ENCODE peak calls at places on chromosomes 11 and 22, in eight cellular contexts. One of them, this sample, is unnamed.

GRCh38 chr11:66637557-66638176 is 836 bp upstream of the RBM4 start:
- DNase-seq in amniotic epithelial cell: no peak
- DNase-seq in stromal cell of bone marrow: no peak
- DNase-seq in AG09319: no peak
- DNase-seq in H4: no peak
- DNase-seq in NCI-H446 treated with DMSO at 0.1 percent for 48 hours: no peak
- DNase-seq in nephron progenitor cell: no peak
- DNase-seq in cardiac fibroblast: no peak
- DNase-seq in this sample: no peak

GRCh38 chr11:33574366-33574765 is 126.3 kb downstream of the C11orf91 start:
- DNase-seq in nephron progenitor cell: no peak
- DNase-seq in stromal cell of bone marrow: no peak
- DNase-seq in amniotic epithelial cell: no peak
- DNase-seq in cardiac fibroblast: no peak
- DNase-seq in NCI-H446 treated with DMSO at 0.1 percent for 48 hours: no peak
- DNase-seq in H4: no peak
- DNase-seq in AG09319: no peak
- DNase-seq in this sample: no peak

GRCh38 chr11:73193251-73194033 is 24.6 kb upstream of the P2RY2 start:
- DNase-seq in nephron progenitor cell: no peak
- DNase-seq in cardiac fibroblast: no peak
- DNase-seq in H4: no peak
- DNase-seq in amniotic epithelial cell: no peak
- DNase-seq in AG09319: no peak
- DNase-seq in NCI-H446 treated with DMSO at 0.1 percent for 48 hours: no peak
- DNase-seq in stromal cell of bone marrow: no peak
- DNase-seq in this sample: no peak

GRCh38 chr11:58575377-58576020 is at the start of gene LPXN:
- DNase-seq in NCI-H446 treated with DMSO at 0.1 percent for 48 hours: no peak
- DNase-seq in AG09319: no peak
- DNase-seq in H4: peak; percentile 9
- DNase-seq in amniotic epithelial cell: no peak
- DNase-seq in cardiac fibroblast: peak; percentile 79
- DNase-seq in stromal cell of bone marrow: no peak
- DNase-seq in nephron progenitor cell: no peak
- DNase-seq in this sample: no peak

GRCh38 chr11:99920956-99921355 is 766.1 kb upstream of the ARHGAP42 start:
- DNase-seq in NCI-H446 treated with DMSO at 0.1 percent for 48 hours: no peak
- DNase-seq in nephron progenitor cell: no peak
- DNase-seq in cardiac fibroblast: no peak
- DNase-seq in AG09319: no peak
- DNase-seq in stromal cell of bone marrow: no peak
- DNase-seq in H4: no peak
- DNase-seq in amniotic epithelial cell: peak; percentile 38
- DNase-seq in this sample: no peak

GRCh38 chr11:74321487-74322188 is 10.2 kb upstream of the P4HA3 start:
- DNase-seq in stromal cell of bone marrow: peak; percentile 89
- DNase-seq in nephron progenitor cell: peak; percentile 18
- DNase-seq in amniotic epithelial cell: peak; percentile 60
- DNase-seq in NCI-H446 treated with DMSO at 0.1 percent for 48 hours: peak; percentile 96
- DNase-seq in H4: peak; percentile 21
- DNase-seq in AG09319: no peak
- DNase-seq in cardiac fibroblast: peak; percentile 88
- DNase-seq in this sample: peak; percentile 37

GRCh38 chr22:18000441-18001039 is 23.8 kb downstream of the MICAL3 start:
- DNase-seq in cardiac fibroblast: peak; percentile 33
- DNase-seq in NCI-H446 treated with DMSO at 0.1 percent for 48 hours: no peak
- DNase-seq in H4: no peak
- DNase-seq in AG09319: no peak
- DNase-seq in stromal cell of bone marrow: no peak
- DNase-seq in nephron progenitor cell: peak; percentile 45
- DNase-seq in amniotic epithelial cell: no peak
- DNase-seq in this sample: peak; percentile 69

GRCh38 chr11:5689551-5689983 is at the start of gene TRIM22:
- DNase-seq in NCI-H446 treated with DMSO at 0.1 percent for 48 hours: no peak
- DNase-seq in H4: peak; percentile 86
- DNase-seq in cardiac fibroblast: peak; percentile 93
- DNase-seq in AG09319: peak; percentile 44
- DNase-seq in stromal cell of bone marrow: peak; percentile 88
- DNase-seq in nephron progenitor cell: no peak
- DNase-seq in amniotic epithelial cell: peak; percentile 78
- DNase-seq in this sample: peak; percentile 73

GRCh38 chr11:45817191-45817590 is 12.2 kb downstream of the SLC35C1 start:
- DNase-seq in nephron progenitor cell: no peak
- DNase-seq in H4: no peak
- DNase-seq in stromal cell of bone marrow: no peak
- DNase-seq in cardiac fibroblast: no peak
- DNase-seq in NCI-H446 treated with DMSO at 0.1 percent for 48 hours: no peak
- DNase-seq in amniotic epithelial cell: no peak
- DNase-seq in AG09319: no peak
- DNase-seq in this sample: no peak

GRCh38 chr11:26231252-26231661 is 100.7 kb upstream of the ANO3 start:
- DNase-seq in H4: no peak
- DNase-seq in stromal cell of bone marrow: peak; percentile 77
- DNase-seq in AG09319: no peak
- DNase-seq in cardiac fibroblast: peak; percentile 88
- DNase-seq in NCI-H446 treated with DMSO at 0.1 percent for 48 hours: no peak
- DNase-seq in nephron progenitor cell: no peak
- DNase-seq in amniotic epithelial cell: peak; percentile 91
- DNase-seq in this sample: no peak

GRCh38 chr11:12042215-12042676 is 33.8 kb upstream of the DKK3 start:
- DNase-seq in NCI-H446 treated with DMSO at 0.1 percent for 48 hours: no peak
- DNase-seq in amniotic epithelial cell: peak; percentile 99
- DNase-seq in H4: peak; percentile 71
- DNase-seq in stromal cell of bone marrow: peak; percentile 55
- DNase-seq in cardiac fibroblast: peak; percentile 98
- DNase-seq in AG09319: peak; percentile 49
- DNase-seq in nephron progenitor cell: no peak
- DNase-seq in this sample: no peak

GRCh38 chr11:17506314-17506713 is 29.7 kb upstream of the ABCC8 start:
- DNase-seq in cardiac fibroblast: no peak
- DNase-seq in NCI-H446 treated with DMSO at 0.1 percent for 48 hours: no peak
- DNase-seq in AG09319: no peak
- DNase-seq in amniotic epithelial cell: no peak
- DNase-seq in stromal cell of bone marrow: no peak
- DNase-seq in nephron progenitor cell: no peak
- DNase-seq in H4: no peak
- DNase-seq in this sample: no peak

GRCh38 chr11:16843307-16843706 is 104.9 kb downstream of the C11orf58 start:
- DNase-seq in NCI-H446 treated with DMSO at 0.1 percent for 48 hours: no peak
- DNase-seq in nephron progenitor cell: no peak
- DNase-seq in H4: no peak
- DNase-seq in stromal cell of bone marrow: no peak
- DNase-seq in AG09319: no peak
- DNase-seq in cardiac fibroblast: no peak
- DNase-seq in amniotic epithelial cell: no peak
- DNase-seq in this sample: no peak